ENCODE peak calls at places on chromosomes 7 and 10, in ten cellular contexts. O is stromal cell of bone marrow; V is spleen; Z is stimulated activated CD4-positive, alpha-beta T cell treated with anti-CD3 and anti-CD28 coated beads, Interleukin-1b, Interleukin-23, amount 100 ng/mL, for 1 hour; L is ACHN; S is GOT3; C is NCI-H446; A is NCI-H1105; T is renal cortical epithelial cell; P is cerebellar cortex. W is an unnamed sample.

GRCh38 chr10:79402951-79403350 is 42.5 kb downstream of the ZCCHC24 start:
- DNase-seq in O (no peak), V (peak), Z (no peak), L (no peak), S (no peak), C (no peak), A (no peak), T (no peak), P (no peak), W (no peak)

GRCh38 chr10:57506414-57507094 is 761.1 kb downstream of the IPMK start:
- DNase-seq in O (no peak), V (peak), Z (no peak), L (no peak), S (no peak), C (no peak), A (no peak), T (no peak), P (no peak), W (no peak)

GRCh38 chr10:101760510-101760909 is 15.4 kb downstream of the FGF8 start:
- DNase-seq in O (no peak), V (peak), Z (no peak), L (no peak), S (no peak), C (no peak), A (no peak), T (no peak), P (no peak), W (no peak)

GRCh38 chr10:71970331-71970730 is 6.1 kb downstream of the CHST3 start:
- DNase-seq in O (no peak), V (peak), Z (no peak), L (peak), S (no peak), C (no peak), A (no peak), T (peak), P (peak), W (peak)

GRCh38 chr10:77537720-77538373 is 99.8 kb downstream of the KCNMA1 start:
- DNase-seq in O (no peak), V (no peak), Z (no peak), L (no peak), S (no peak), C (peak), A (no peak), T (no peak), P (no peak), W (no peak)

GRCh38 chr7:139871820-139872219 is 42.8 kb downstream of the TBXAS1 start:
- DNase-seq in O (no peak), V (no peak), Z (no peak), L (no peak), S (no peak), C (no peak), A (no peak), T (no peak), P (no peak), W (no peak)

GRCh38 chr10:93334901-93335312 is 147.2 kb downstream of the MYOF start:
- DNase-seq in O (no peak), V (no peak), Z (no peak), L (no peak), S (no peak), C (no peak), A (no peak), T (peak), P (no peak), W (peak)

GRCh38 chr10:88804083-88804812 is 1.7 kb downstream of the LIPM start:
- DNase-seq in O (no peak), V (no peak), Z (no peak), L (no peak), S (no peak), C (no peak), A (no peak), T (no peak), P (no peak), W (no peak)

GRCh38 chr10:59674211-59674836 is 35.3 kb downstream of the SLC16A9 start:
- DNase-seq in O (peak), V (no peak), Z (no peak), L (peak), S (no peak), C (no peak), A (no peak), T (peak), P (no peak), W (no peak)